ENCODE peak calls at places on chromosomes 2 and 18, in eight cellular contexts. E is brain microvascular endothelial cell, K is astrocyte of the spinal cord, L is WERI-Rb-1, C is left ventricle myocardium inferior, P is mammary epithelial cell, U is AG09319, R is dorsolateral prefrontal cortex. I is an unnamed sample.

GRCh38 chr2:26629751-26630150 is 11.4 kb downstream of the CIB4 start:
- DNase-seq in R (no peak), P (no peak), K (no peak), L (peak), U (no peak), C (no peak), E (no peak), I (no peak)

GRCh38 chr2:61016392-61017002 is 1.0 kb upstream of the PEX13 start:
- DNase-seq in U (no peak), P (peak), C (no peak), R (no peak), L (no peak), K (no peak), E (no peak), I (no peak)

GRCh38 chr2:97770450-97770849 is 57.1 kb downstream of the ZAP70 start:
- DNase-seq in R (no peak), L (no peak), E (no peak), U (no peak), K (no peak), P (no peak), C (no peak), I (no peak)

GRCh38 chr18:12701161-12701560 is 1.4 kb downstream of the CEP76 start:
- DNase-seq in L (no peak), C (no peak), P (no peak), K (no peak), R (no peak), U (no peak), E (no peak), I (no peak)

GRCh38 chr2:23235292-23235691 is 149.7 kb upstream of the KLHL29 start:
- DNase-seq in R (no peak), L (no peak), P (no peak), E (no peak), K (no peak), U (no peak), C (no peak), I (no peak)

GRCh38 chr2:203225423-203226039 is 13.3 kb upstream of the CYP20A1 start:
- DNase-seq in R (no peak), K (no peak), P (peak), E (peak), U (no peak), C (no peak), L (peak), I (peak)

GRCh38 chr2:197209742-197210408 is 100.7 kb downstream of the ANKRD44 start:
- DNase-seq in L (no peak), E (no peak), C (no peak), U (no peak), K (no peak), R (no peak), P (peak), I (no peak)

GRCh38 chr18:36634573-36635216 is 194.1 kb downstream of the TPGS2 start:
- DNase-seq in U (no peak), R (no peak), P (peak), C (no peak), E (no peak), K (no peak), L (no peak), I (no peak)

GRCh38 chr2:189254268-189254883 is 74.8 kb upstream of the COL5A2 start:
- DNase-seq in U (peak), C (peak), R (no peak), P (peak), E (peak), L (no peak), K (no peak), I (no peak)

GRCh38 chr2:127631184-127631996 is 14.6 kb upstream of the GPR17 start:
- DNase-seq in P (no peak), K (no peak), C (no peak), E (no peak), U (no peak), L (no peak), R (no peak), I (no peak)

GRCh38 chr2:33785201-33786106 is 186.4 kb upstream of the FAM98A start:
- DNase-seq in R (no peak), P (no peak), L (no peak), C (no peak), U (no peak), E (no peak), K (peak), I (peak)

GRCh38 chr2:26429779-26430654 is 28.3 kb downstream of the DRC1 start:
- DNase-seq in C (peak), R (peak), P (peak), U (no peak), K (no peak), E (no peak), L (no peak), I (no peak)

GRCh38 chr2:169526451-169526850 is 16.9 kb downstream of the KLHL41 start:
- DNase-seq in E (no peak), R (no peak), K (no peak), L (no peak), U (no peak), P (peak), C (no peak), I (no peak)

GRCh38 chr2:120564213-120565094 is 171.2 kb upstream of the GLI2 start:
- DNase-seq in R (no peak), U (no peak), L (peak), K (no peak), P (no peak), C (no peak), E (no peak), I (no peak)

GRCh38 chr2:25692143-25692542 is 18.8 kb upstream of the DTNB start:
- DNase-seq in R (no peak), C (no peak), L (no peak), E (no peak), P (peak), U (no peak), K (no peak), I (no peak)

GRCh38 chr18:79365701-79366100 is 30.0 kb upstream of the NFATC1 start:
- DNase-seq in L (no peak), C (no peak), P (no peak), E (no peak), U (no peak), K (no peak), R (no peak), I (no peak)

GRCh38 chr2:107008843-107009242 is 122.9 kb upstream of the ST6GAL2 start:
- DNase-seq in K (no peak), E (no peak), P (no peak), L (no peak), R (no peak), U (no peak), C (no peak), I (no peak)

GRCh38 chr18:53115876-53116585 is 776.0 kb downstream of the DCC start:
- DNase-seq in E (no peak), C (no peak), R (no peak), P (no peak), L (no peak), K (peak), U (no peak), I (peak)

GRCh38 chr2:210207929-210208328 is 17.3 kb downstream of the ACADL start:
- DNase-seq in L (no peak), R (no peak), C (no peak), E (no peak), U (no peak), P (no peak), K (no peak), I (no peak)

GRCh38 chr2:187618813-187619212 is 64.6 kb upstream of the TFPI start:
- DNase-seq in L (no peak), K (peak), P (no peak), C (no peak), E (peak), U (no peak), R (no peak), I (no peak)

GRCh38 chr2:13193075-13193474 is 476.3 kb downstream of the TRIB2 start:
- DNase-seq in L (no peak), R (no peak), C (no peak), K (peak), E (peak), P (no peak), U (no peak), I (peak)

GRCh38 chr2:13195270-13195669 is 478.5 kb downstream of the TRIB2 start:
- DNase-seq in U (no peak), P (no peak), K (no peak), E (no peak), C (no peak), R (no peak), L (no peak), I (no peak)

DNA sequence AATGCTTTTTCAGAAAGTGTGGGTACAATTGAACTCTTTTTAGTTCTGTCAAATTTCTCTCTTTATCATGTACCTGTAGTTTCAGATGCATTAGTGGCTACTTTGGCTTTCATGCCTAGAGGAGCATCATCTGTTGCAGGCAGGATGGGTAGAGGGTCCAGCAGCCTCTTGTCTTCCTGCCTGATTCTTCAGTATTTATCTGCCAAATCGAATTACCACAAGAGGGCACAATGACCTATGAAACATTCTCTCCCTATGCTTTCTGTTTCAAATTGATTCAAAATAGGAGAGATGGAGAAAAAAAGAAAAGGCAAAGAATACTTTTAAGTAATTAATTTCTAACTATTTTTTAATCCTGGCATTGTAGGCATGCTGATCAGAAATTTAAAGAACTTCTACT is 477.2 kb downstream of the TRIB2 start:
- DNase-seq in P (peak), U (no peak), C (no peak), R (no peak), K (peak), L (peak), E (peak), I (peak)
- TF ChIP-seq CTCF in P (peak), U (no peak), C (peak), R (peak), K (peak), L (peak), E (peak), I (peak)

DNA sequence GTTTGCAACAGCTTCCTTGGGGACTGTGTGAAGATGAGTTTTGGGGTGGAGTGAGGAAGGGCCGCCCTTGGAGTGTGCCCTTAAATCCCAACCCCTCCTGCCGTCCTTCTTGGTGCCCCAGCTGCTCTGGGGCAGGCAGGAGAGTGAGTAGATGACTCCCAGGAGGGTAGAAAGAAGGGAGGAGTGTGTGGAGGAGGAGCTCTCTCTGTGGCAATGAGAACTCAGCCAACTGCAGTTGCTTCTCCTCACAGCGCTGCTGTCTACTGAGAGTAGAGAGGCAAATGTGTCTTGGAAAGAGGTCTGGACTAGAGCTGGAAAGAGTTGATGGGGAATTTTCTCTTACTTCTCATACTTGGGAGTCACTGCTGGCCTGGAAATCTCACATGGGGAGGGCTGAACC is 21.8 kb upstream of the SIX2 start:
- DNase-seq in R (no peak), U (no peak), P (no peak), E (no peak), K (no peak), C (no peak), L (no peak), I (no peak)
- TF ChIP-seq CTCF in R (no peak), U (no peak), P (no peak), E (no peak), K (no peak), C (no peak), L (no peak), I (no peak)

GRCh38 chr2:10188211-10188610 is 65.7 kb downstream of the RRM2 start:
- DNase-seq in P (peak), L (peak), R (no peak), C (no peak), K (peak), U (no peak), E (peak), I (peak)
- TF ChIP-seq CTCF in P (peak), L (peak), R (no peak), C (peak), K (peak), U (no peak), E (peak), I (peak)

GRCh38 chr2:130391058-130391871 is 35.4 kb downstream of the PTPN18 start:
- DNase-seq in R (peak), K (peak), E (peak), P (peak), L (peak), C (peak), U (no peak), I (peak)
- TF ChIP-seq CTCF in R (no peak), K (no peak), E (no peak), P (no peak), L (no peak), C (no peak), U (no peak), I (no peak)

GRCh38 chr2:183070942-183071844 is 7.4 kb upstream of the DUSP19 start:
- DNase-seq in K (peak), E (peak), P (peak), C (peak), R (no peak), U (no peak), L (peak), I (peak)
- TF ChIP-seq CTCF in K (peak), E (peak), P (peak), C (peak), R (no peak), U (peak), L (peak), I (peak)

DNA sequence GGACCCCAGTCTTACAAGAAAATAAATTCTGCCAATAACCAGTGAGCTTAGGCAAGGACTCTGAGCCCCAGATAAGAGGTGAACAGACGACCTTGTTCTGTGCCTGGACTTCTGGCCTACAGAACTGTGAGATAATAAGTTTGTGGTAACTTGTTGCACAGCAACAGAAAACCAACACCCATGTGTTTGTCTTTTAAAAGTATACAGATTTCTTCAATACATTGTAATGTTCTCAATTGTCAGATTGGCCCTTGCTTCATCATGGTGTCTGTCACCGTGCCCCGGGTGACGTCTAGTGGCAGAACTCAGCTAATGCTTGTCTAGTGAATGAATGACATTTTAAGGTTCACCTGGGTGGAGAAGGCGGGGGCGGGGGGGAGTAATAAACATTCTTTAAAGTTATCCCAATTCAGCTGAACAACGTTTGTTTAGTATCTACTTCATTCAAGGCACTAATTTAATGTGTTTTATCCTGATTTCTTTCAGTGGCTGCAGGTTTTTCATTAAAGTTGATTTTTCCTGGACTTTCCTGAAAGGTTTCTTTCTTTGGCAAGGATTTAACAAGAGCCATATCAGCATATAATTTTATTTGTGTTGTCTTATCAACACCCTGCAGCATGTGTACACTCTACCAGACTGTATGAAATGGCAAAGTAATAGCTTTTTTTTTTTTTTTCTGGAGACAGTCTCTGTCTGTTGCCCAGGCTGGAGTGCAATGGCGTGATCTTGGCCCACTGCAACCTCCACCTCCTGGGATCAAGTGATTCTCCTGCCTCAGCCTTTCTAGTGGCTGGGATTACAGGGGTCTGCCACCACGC is 123.8 kb upstream of the DLX2 start:
- DNase-seq in P (peak), U (no peak), L (no peak), K (no peak), E (no peak), C (no peak), R (no peak), I (no peak)
- TF ChIP-seq CTCF in P (peak), U (no peak), L (no peak), K (no peak), E (no peak), C (peak), R (no peak), I (no peak)